ENCODE peak calls at places on chromosomes 11 and 22, in seven cellular contexts. M, D, C, P, V, Z and R are unnamed samples.

GRCh38 chr11:65476632-65477270 is 22.1 kb upstream of the MALAT1 start:
- DNase-seq in M (no peak), D (no peak), C (no peak), P (no peak), V (no peak), Z (no peak), R (no peak)

GRCh38 chr11:44600739-44601416 is 35.4 kb downstream of the CD82 start:
- DNase-seq in M (peak; percentile 41), D (peak; percentile 27), C (no peak), P (no peak), V (no peak), Z (no peak), R (peak; percentile 88)

GRCh38 chr11:7592706-7593105 is 78.9 kb downstream of the PPFIBP2 start:
- DNase-seq in M (no peak), D (no peak), C (no peak), P (no peak), V (peak; percentile 22), Z (no peak), R (no peak)

GRCh38 chr11:107576497-107577086 is 11.1 kb upstream of the ALKBH8 start:
- DNase-seq in M (peak; percentile 59), D (peak; percentile 28), C (peak; percentile 31), P (no peak), V (peak; percentile 70), Z (peak; percentile 28), R (peak; percentile 74)

GRCh38 chr22:42788466-42788865 is 67.8 kb upstream of the A4GALT start:
- DNase-seq in M (no peak), D (no peak), C (no peak), P (no peak), V (no peak), Z (no peak), R (no peak)

GRCh38 chr11:93773045-93773477 is 11.0 kb upstream of the MED17 start:
- DNase-seq in M (peak; percentile 46), D (no peak), C (no peak), P (no peak), V (no peak), Z (no peak), R (no peak)

GRCh38 chr22:43275545-43275981 is 67.6 kb downstream of the SCUBE1 start:
- DNase-seq in M (no peak), D (no peak), C (no peak), P (no peak), V (peak; percentile 91), Z (no peak), R (no peak)

GRCh38 chr11:66864924-66865697 is 8.2 kb downstream of the LRFN4 start:
- DNase-seq in M (no peak), D (no peak), C (no peak), P (no peak), V (no peak), Z (no peak), R (no peak)

GRCh38 chr11:134406264-134407185 is 5.5 kb downstream of the B3GAT1 start:
- DNase-seq in M (no peak), D (no peak), C (no peak), P (no peak), V (no peak), Z (no peak), R (no peak)

GRCh38 chr11:22807855-22808558 is 21.6 kb downstream of the SVIP start:
- DNase-seq in M (no peak), D (no peak), C (no peak), P (no peak), V (peak; percentile 33), Z (no peak), R (peak; percentile 36)

GRCh38 chr11:36268337-36268931 is 20.8 kb downstream of the COMMD9 start:
- DNase-seq in M (no peak), D (no peak), C (no peak), P (no peak), V (no peak), Z (no peak), R (no peak)

GRCh38 chr11:95084509-95084908 is 5.1 kb upstream of the ENDOD1 start:
- DNase-seq in M (no peak), D (no peak), C (no peak), P (no peak), V (peak; percentile 50), Z (peak; percentile 13), R (no peak)

GRCh38 chr11:62602141-62603071 is 741 bp upstream of the MTA2 start:
- DNase-seq in M (peak; percentile 53), D (peak; percentile 72), C (no peak), P (no peak), V (peak; percentile 59), Z (no peak), R (no peak)

GRCh38 chr11:101446238-101446637 is 137.6 kb downstream of the TRPC6 start:
- DNase-seq in M (no peak), D (no peak), C (no peak), P (no peak), V (peak; percentile 78), Z (no peak), R (no peak)

GRCh38 chr22:26502688-26503561 is 9.3 kb downstream of the TFIP11 start:
- DNase-seq in M (peak; percentile 58), D (no peak), C (peak; percentile 76), P (no peak), V (peak; percentile 57), Z (peak; percentile 20), R (peak; percentile 90)

GRCh38 chr11:76666408-76666807 is 4.1 kb downstream of the LRRC32 start:
- DNase-seq in M (peak; percentile 41), D (no peak), C (no peak), P (no peak), V (no peak), Z (no peak), R (no peak)

GRCh38 chr11:17798253-17798652 is 63.7 kb downstream of the KCNC1 start:
- DNase-seq in M (no peak), D (peak; percentile 38), C (no peak), P (no peak), V (no peak), Z (no peak), R (no peak)

GRCh38 chr11:116563028-116563712 is 209.6 kb downstream of the BUD13 start:
- DNase-seq in M (peak; percentile 28), D (peak; percentile 15), C (no peak), P (no peak), V (peak; percentile 63), Z (no peak), R (no peak)